ENCODE peak calls at places on chromosomes 3 and 15, in six cellular contexts. K, O, X, Z, R and Y are unnamed samples.

GRCh38 chr3:174533286-174533685 is 325.8 kb upstream of the NAALADL2 start:
- DNase-seq in K (peak), X (no peak), O (no peak), R (no peak), Z (no peak), Y (no peak)

GRCh38 chr3:171824824-171825221 is 14.5 kb upstream of the PLD1 start:
- DNase-seq in K (no peak), R (no peak), O (no peak), Z (peak), X (no peak), Y (no peak)

GRCh38 chr3:128383316-128384235 is 83.1 kb downstream of the DNAJB8 start:
- DNase-seq in K (no peak), R (no peak), O (peak), Z (peak), X (peak), Y (no peak)

GRCh38 chr3:9012521-9012920 is 49.2 kb upstream of the RAD18 start:
- DNase-seq in Z (no peak), O (no peak), X (no peak), R (no peak), K (no peak), Y (no peak)

GRCh38 chr15:55587321-55588069 is 650 bp downstream of the PYGO1 start:
- DNase-seq in K (no peak), X (peak), Z (peak), R (no peak), O (no peak), Y (peak)

GRCh38 chr3:119663885-119664284 is 3.5 kb upstream of the POPDC2 start:
- DNase-seq in Z (no peak), K (no peak), X (no peak), O (no peak), R (no peak), Y (no peak)

GRCh38 chr15:45140851-45141250 is 11.1 kb downstream of the DUOX1 start:
- DNase-seq in X (no peak), O (no peak), Z (no peak), K (no peak), R (no peak), Y (no peak)

GRCh38 chr3:160196511-160197104 is 28.6 kb upstream of the C3orf80 start:
- DNase-seq in K (no peak), R (no peak), Z (peak), X (no peak), O (no peak), Y (no peak)

GRCh38 chr15:57045741-57046382 is 127.4 kb downstream of the TCF12 start:
- DNase-seq in R (no peak), O (no peak), Z (no peak), X (no peak), K (no peak), Y (no peak)

GRCh38 chr3:127017229-127017628 is 34.3 kb downstream of the PLXNA1 start:
- DNase-seq in R (no peak), Z (no peak), K (no peak), O (no peak), X (no peak), Y (no peak)

GRCh38 chr3:49803464-49804140 is 541 bp downstream of the INKA1 start:
- DNase-seq in X (peak), R (no peak), O (peak), K (no peak), Z (peak), Y (peak)

GRCh38 chr3:149120051-149120972 is 9.1 kb upstream of the HPS3 start:
- DNase-seq in R (no peak), K (peak), Z (peak), O (no peak), X (no peak), Y (no peak)

GRCh38 chr3:107269081-107269480 is 108.2 kb upstream of the CCDC54 start:
- DNase-seq in K (no peak), Z (no peak), O (no peak), R (no peak), X (no peak), Y (no peak)

GRCh38 chr3:162217603-162218002 is 721.0 kb downstream of the OTOL1 start:
- DNase-seq in K (peak), Z (peak), R (no peak), X (no peak), O (no peak), Y (no peak)

GRCh38 chr3:111796566-111796965 is 62.5 kb upstream of the PHLDB2 start:
- DNase-seq in R (no peak), Z (no peak), X (no peak), O (no peak), K (no peak), Y (no peak)

GRCh38 chr3:22606938-22607337 is 596.2 kb upstream of the UBE2E2 start:
- DNase-seq in Z (no peak), X (no peak), R (no peak), O (no peak), K (no peak), Y (no peak)

DNA sequence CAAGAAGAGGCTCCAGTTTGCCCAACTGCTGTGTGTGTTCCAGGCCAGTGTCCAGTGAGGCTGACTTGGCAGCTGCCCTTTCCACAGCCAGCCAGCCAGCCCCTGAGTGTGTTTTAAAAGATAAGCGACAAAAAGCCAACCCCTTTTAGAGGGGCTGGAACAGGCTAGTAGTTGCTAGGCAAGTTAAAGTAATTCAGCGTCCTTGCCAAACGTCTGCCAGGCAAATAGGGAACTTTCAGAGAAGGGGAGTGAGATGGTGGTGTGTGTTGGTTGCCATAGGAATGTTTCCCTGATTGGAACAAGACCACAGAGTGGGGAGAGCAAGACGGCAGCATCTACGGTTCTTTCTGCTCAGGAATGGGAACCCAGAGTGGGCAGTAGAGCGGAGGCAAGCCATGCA is 86.3 kb downstream of the TMEM108 start:
- DNase-seq in Z (peak), K (no peak), R (peak), O (no peak), X (no peak), Y (no peak)
- TF ChIP-seq CTCF in Z (no peak), K (no peak), R (no peak), O (no peak), X (no peak), Y (no peak)

DNA sequence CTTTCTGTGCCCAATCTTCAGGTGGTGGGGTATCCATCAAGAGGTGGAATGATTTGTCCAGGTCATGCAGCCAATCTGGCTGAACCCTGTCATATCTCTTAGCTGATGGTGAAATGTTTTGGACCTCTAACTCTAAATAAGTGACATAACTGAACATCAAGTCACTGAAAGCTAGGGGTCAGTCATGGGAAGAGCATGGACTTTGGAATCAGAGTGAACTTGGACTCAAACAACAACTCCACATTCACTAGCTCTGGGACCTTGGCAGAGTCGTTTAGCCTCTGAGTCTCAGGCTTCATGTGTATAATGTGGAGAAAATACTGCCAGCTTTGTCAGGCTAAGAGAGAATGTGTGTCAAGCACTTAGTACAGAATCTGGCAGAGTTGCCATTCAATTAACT is 557.8 kb upstream of the CFAP20DC start:
- DNase-seq in O (no peak), K (no peak), Z (peak), R (no peak), X (no peak), Y (no peak)
- TF ChIP-seq CTCF in O (no peak), K (peak), Z (no peak), R (peak), X (no peak), Y (no peak)

DNA sequence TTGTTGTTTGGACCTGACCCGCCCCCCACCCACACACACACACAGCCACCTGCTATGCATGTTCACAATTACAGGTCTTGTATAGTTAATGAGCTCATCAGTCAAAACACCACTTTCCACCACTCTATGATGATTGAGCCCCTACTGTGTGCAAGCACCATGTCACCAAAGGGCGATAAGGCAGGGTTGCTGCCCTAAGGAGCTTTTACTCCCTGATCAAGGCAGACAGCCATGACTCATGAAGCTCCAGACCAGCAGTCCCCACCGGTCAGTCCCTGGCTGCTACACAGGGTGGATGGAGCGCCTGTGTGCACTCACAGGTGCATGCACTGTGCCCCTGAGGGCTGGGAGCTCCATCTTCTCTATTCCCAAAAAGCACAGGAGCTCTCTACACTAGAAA is 270.6 kb downstream of the CLSTN2 start:
- DNase-seq in K (no peak), R (no peak), X (no peak), O (no peak), Z (no peak), Y (no peak)
- TF ChIP-seq CTCF in K (no peak), R (no peak), X (no peak), O (no peak), Z (no peak), Y (no peak)

GRCh38 chr3:180646187-180646790 is 33.0 kb downstream of the CCDC39 start:
- DNase-seq in Z (no peak), K (no peak), X (no peak), R (no peak), O (no peak), Y (no peak)
- TF ChIP-seq CTCF in Z (no peak), K (peak), X (peak), R (no peak), O (no peak), Y (peak)

GRCh38 chr3:46664971-46665762 is 28.3 kb downstream of the ALS2CL start:
- DNase-seq in X (no peak), O (no peak), R (peak), K (no peak), Z (no peak), Y (no peak)

GRCh38 chr3:46661776-46662766 is 31.4 kb downstream of the ALS2CL start:
- DNase-seq in X (peak), K (no peak), Z (no peak), O (no peak), R (no peak), Y (no peak)

GRCh38 chr3:46662771-46663551 is 30.5 kb downstream of the ALS2CL start:
- DNase-seq in X (peak), R (peak), K (no peak), Z (peak), O (no peak), Y (no peak)

GRCh38 chr3:46664188-46664970 is 29.1 kb downstream of the ALS2CL start:
- DNase-seq in X (no peak), K (no peak), R (no peak), O (peak), Z (no peak), Y (no peak)

GRCh38 chr3:46663611-46664135 is 29.8 kb downstream of the ALS2CL start:
- DNase-seq in Z (peak), X (peak), O (peak), R (peak), K (no peak), Y (no peak)
- TF ChIP-seq CTCF in Z (no peak), X (peak), O (no peak), R (no peak), K (peak), Y (no peak)

GRCh38 chr15:61364871-61365270 is 135.8 kb upstream of the RORA start:
- DNase-seq in Z (no peak), O (no peak), X (no peak), K (no peak), R (no peak), Y (peak)

DNA sequence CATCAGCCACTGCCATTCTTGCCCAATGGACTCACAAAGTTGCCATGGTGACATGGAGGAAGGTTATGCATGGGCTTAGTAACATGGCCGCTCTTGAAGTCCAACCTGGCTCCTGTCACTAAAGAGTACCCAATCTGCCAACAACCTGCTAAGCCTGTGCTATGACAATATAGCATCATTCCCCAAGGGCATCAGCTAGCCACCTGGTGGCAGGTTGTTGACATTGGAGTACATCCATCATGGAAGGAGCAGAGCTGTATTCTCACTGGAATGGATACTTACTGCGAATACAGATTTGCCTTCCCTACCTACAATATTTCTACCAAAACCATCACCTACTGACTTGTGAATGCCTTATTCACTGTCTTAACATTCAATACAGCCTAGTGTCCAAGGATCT is 138.9 kb upstream of the RORA start:
- DNase-seq in K (no peak), R (no peak), X (no peak), O (no peak), Z (no peak), Y (no peak)
- TF ChIP-seq CTCF in K (no peak), R (no peak), X (peak), O (no peak), Z (no peak), Y (peak)

GRCh38 chr15:70181626-70182255 is 84.0 kb upstream of the TLE3 start:
- DNase-seq in R (no peak), O (no peak), K (no peak), Z (no peak), X (no peak), Y (no peak)
- TF ChIP-seq CTCF in R (no peak), O (no peak), K (no peak), Z (no peak), X (no peak), Y (no peak)

GRCh38 chr3:69864141-69864540 is 124.9 kb downstream of the MITF start:
- DNase-seq in X (no peak), K (no peak), R (no peak), Z (no peak), O (no peak), Y (no peak)

GRCh38 chr3:69864751-69865150 is 125.5 kb downstream of the MITF start:
- DNase-seq in R (no peak), Z (no peak), O (no peak), X (no peak), K (no peak), Y (no peak)

GRCh38 chr3:69867941-69868505 is 128.8 kb downstream of the MITF start:
- DNase-seq in Z (peak), X (no peak), K (no peak), O (no peak), R (no peak), Y (no peak)

GRCh38 chr3:69866988-69867720 is 127.9 kb downstream of the MITF start:
- DNase-seq in R (no peak), K (no peak), X (no peak), O (no peak), Z (no peak), Y (no peak)

GRCh38 chr3:69865920-69866679 is 126.8 kb downstream of the MITF start:
- DNase-seq in R (no peak), Z (no peak), X (no peak), K (no peak), O (no peak), Y (no peak)
- TF ChIP-seq CTCF in R (no peak), Z (no peak), X (no peak), K (no peak), O (no peak), Y (no peak)

DNA sequence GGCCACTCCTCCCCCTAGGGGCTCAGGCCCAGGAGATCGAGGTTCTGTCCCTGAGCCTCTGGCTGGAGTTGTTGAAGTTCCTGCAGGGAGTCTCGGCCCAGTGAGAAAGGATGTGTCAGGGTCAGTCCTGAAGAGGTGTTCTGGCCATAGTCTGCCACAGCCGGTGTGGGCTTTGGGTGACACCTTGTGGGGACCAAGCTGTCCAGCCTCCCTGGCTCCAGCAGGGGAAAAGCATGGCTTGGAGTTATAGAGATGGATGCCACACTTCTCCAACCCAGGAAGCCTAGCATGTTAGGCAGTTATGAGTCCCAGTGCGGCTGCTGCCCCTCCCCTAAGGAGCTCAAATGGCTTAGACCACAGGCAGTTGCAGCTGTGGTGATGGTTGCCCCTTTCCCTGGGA is 945.6 kb upstream of the GBE1 start:
- DNase-seq in O (no peak), Z (no peak), K (no peak), X (peak), R (no peak), Y (no peak)
- TF ChIP-seq CTCF in O (no peak), Z (no peak), K (no peak), X (peak), R (no peak), Y (no peak)

GRCh38 chr3:27324695-27325094 is 44.5 kb downstream of the NEK10 start:
- DNase-seq in X (no peak), Z (no peak), R (no peak), O (no peak), K (no peak), Y (no peak)
- TF ChIP-seq CTCF in X (no peak), Z (no peak), R (no peak), O (no peak), K (no peak), Y (no peak)